ENCODE peak calls at places on chromosomes 12 and 14, in five cellular contexts. T, N, X, M and P are unnamed samples. For H3K4me1, the result is how much of the 10 kb centered on the place peaks cover.

GRCh38 chr12:102871014-102871413 is 46.0 kb downstream of the PAH start:
- DNase-seq in T (no peak), N (no peak), X (no peak), M (no peak), P (no peak)

GRCh38 chr12:3597526-3598210 is 106.7 kb downstream of the PRMT8 start:
- DNase-seq in T (no peak), N (no peak), X (peak), M (no peak), P (no peak)

GRCh38 chr14:60002819-60003492 is 83.0 kb downstream of the LRRC9 start:
- DNase-seq in T (peak), N (no peak), X (no peak), M (peak), P (peak)

GRCh38 chr12:116534341-116535121 is 24.6 kb upstream of the MAP1LC3B2 start:
- DNase-seq in T (no peak), N (no peak), X (no peak), M (no peak), P (no peak)

GRCh38 chr14:56471056-56471455 is 108.5 kb upstream of the TMEM260 start:
- DNase-seq in T (no peak), N (no peak), X (no peak), M (no peak), P (no peak)

GRCh38 chr12:94140556-94140955 is 7.8 kb upstream of the PLXNC1 start:
- DNase-seq in T (peak), N (no peak), X (no peak), M (no peak), P (no peak)

GRCh38 chr12:9762369-9762768 is 1.7 kb upstream of the CD69 start:
- DNase-seq in T (no peak), N (no peak), X (no peak), M (no peak), P (no peak)

GRCh38 chr14:85528080-85528881 is 1.7 kb upstream of the FLRT2 start:
- DNase-seq in T (no peak), N (no peak), X (peak), M (no peak), P (no peak)

GRCh38 chr12:88266851-88267360 is 124.8 kb downstream of the TMTC3 start:
- DNase-seq in T (no peak), N (no peak), X (no peak), M (no peak), P (no peak)

GRCh38 chr14:67331368-67332125 is 28.1 kb downstream of the ATP6V1D start:
- DNase-seq in T (no peak), N (no peak), X (no peak), M (no peak), P (no peak)

GRCh38 chr14:49892301-49892635 is 614 bp upstream of the ARF6 start:
- DNase-seq in T (no peak), N (peak), X (no peak), M (no peak), P (no peak)

GRCh38 chr12:119749666-119750065 is 81.7 kb downstream of the PRKAB1 start:
- DNase-seq in T (no peak), N (no peak), X (no peak), M (no peak), P (no peak)

GRCh38 chr12:122656298-122656697 is 46.9 kb downstream of the HCAR2 start:
- DNase-seq in T (no peak), N (no peak), X (no peak), M (no peak), P (no peak)

GRCh38 chr12:126617312-126617711 is 1552.1 kb downstream of the AACS start:
- DNase-seq in T (no peak), N (no peak), X (no peak), M (no peak), P (no peak)

GRCh38 chr12:104576980-104577925 is 120.5 kb downstream of the CHST11 start:
- DNase-seq in T (no peak), N (no peak), X (no peak), M (no peak), P (no peak)

GRCh38 chr14:22878271-22879246 is 4.5 kb upstream of the REM2 start:
- DNase-seq in T (no peak), N (no peak), X (no peak), M (no peak), P (no peak)

GRCh38 chr12:130783110-130783715 is 55.8 kb downstream of the STX2 start:
- DNase-seq in T (no peak), N (no peak), X (no peak), M (no peak), P (no peak)

GRCh38 chr12:388547-389137 is 478 bp downstream of the KDM5A start:
- DNase-seq in T (peak), N (no peak), X (peak), M (peak), P (peak)

GRCh38 chr14:94992046-94992445 is 165.3 kb downstream of the DICER1 start:
- DNase-seq in T (no peak), N (no peak), X (no peak), M (no peak), P (no peak)

GRCh38 chr14:20624495-20625070 is 16.9 kb downstream of the OR6S1 start:
- DNase-seq in T (peak), N (no peak), X (peak), M (peak), P (peak)

GRCh38 chr12:113955109-113955970 is 10.8 kb downstream of the RBM19 start:
- DNase-seq in T (no peak), N (no peak), X (no peak), M (no peak), P (no peak)

GRCh38 chr14:69355955-69356321 is 42.2 kb downstream of the ERH start:
- DNase-seq in T (no peak), N (peak), X (no peak), M (no peak), P (no peak)

GRCh38 chr14:74380845-74381244 is 32.6 kb downstream of the VRTN start:
- DNase-seq in T (no peak), N (no peak), X (peak), M (no peak), P (no peak)

GRCh38 chr14:57139173-57139572 is 129.5 kb downstream of the EXOC5 start:
- DNase-seq in T (no peak), N (no peak), X (no peak), M (no peak), P (no peak)

GRCh38 chr14:97408937-97409860 is 612.0 kb downstream of the VRK1 start:
- DNase-seq in T (no peak), N (no peak), X (no peak), M (no peak), P (no peak)

GRCh38 chr12:71594214-71594948 is 69.3 kb downstream of the ZFC3H1 start:
- DNase-seq in T (no peak), N (no peak), X (no peak), M (no peak), P (no peak)

GRCh38 chr12:127770123-127770522 is 496.8 kb upstream of the TMEM132C start:
- DNase-seq in T (no peak), N (no peak), X (no peak), M (no peak), P (no peak)

GRCh38 chr12:40013847-40014246 is 92.0 kb downstream of the SLC2A13 start:
- DNase-seq in T (no peak), N (no peak), X (no peak), M (no peak), P (no peak)
- TF ChIP-seq CTCF in T (no peak), N (no peak), X (no peak), M (no peak), P (no peak)

DNA sequence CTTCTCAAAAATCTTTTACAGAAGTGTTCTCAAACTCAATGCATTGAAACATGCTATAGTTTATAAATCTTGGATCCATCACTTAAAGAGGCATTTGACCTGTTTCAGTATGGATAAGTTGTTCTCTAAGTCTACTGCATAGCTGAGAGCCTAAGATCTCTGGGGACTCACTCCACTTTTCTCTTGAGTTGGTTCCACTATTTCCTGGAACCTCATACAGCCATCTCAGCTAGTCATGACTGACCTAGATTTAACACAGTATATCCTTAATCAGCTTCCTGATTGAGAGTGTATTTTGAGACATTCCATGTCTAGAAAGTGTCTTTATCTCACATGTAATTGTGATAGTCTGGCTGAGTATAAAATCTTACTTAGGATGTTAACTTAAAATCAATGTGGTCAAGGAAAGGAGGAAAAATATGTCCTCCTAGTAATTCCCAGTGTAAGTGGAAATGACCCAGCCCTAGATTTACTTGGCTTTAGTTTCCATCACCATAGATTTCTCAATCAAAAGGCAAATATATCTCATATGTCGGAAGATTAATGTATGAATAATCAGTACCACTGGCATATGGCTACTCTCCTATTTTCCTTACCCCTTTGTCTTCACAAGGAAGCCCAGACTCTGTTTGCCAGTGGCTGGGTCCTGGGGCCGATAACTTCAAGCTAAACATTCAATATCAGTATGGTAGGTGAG is 61.9 kb downstream of the KICS2 start:
- DNase-seq in T (no peak), N (no peak), X (no peak), M (no peak), P (no peak)
- H3K27ac ChIP-seq in T (no peak), N (no peak), X (no peak), M (no peak), P (no peak)

GRCh38 chr14:89309670-89310177 is 107.3 kb downstream of the FOXN3 start:
- DNase-seq in T (no peak), N (no peak), X (no peak), M (no peak), P (no peak)
- H3K4me1 ChIP-seq in T (under half), N (under half), X (under half), M (half or more), P (under half)

GRCh38 chr14:58947816-58948440 is 240.5 kb upstream of the DAAM1 start:
- DNase-seq in T (no peak), N (no peak), X (no peak), M (no peak), P (no peak)
- TF ChIP-seq CTCF in T (no peak), N (no peak), X (no peak), M (no peak), P (no peak)

GRCh38 chr12:5432011-5432400 is at the start of gene NTF3:
- DNase-seq in T (no peak), N (no peak), X (no peak), M (peak), P (peak)

GRCh38 chr12:5433081-5433839 is 1.4 kb downstream of the NTF3 start:
- DNase-seq in T (no peak), N (no peak), X (no peak), M (no peak), P (peak)

GRCh38 chr12:5430639-5431603 is 987 bp upstream of the NTF3 start:
- DNase-seq in T (no peak), N (no peak), X (no peak), M (no peak), P (no peak)

GRCh38 chr12:5428332-5429221 is 3.3 kb upstream of the NTF3 start:
- DNase-seq in T (no peak), N (no peak), X (no peak), M (no peak), P (no peak)

GRCh38 chr12:5429741-5430557 is 2.0 kb upstream of the NTF3 start:
- DNase-seq in T (no peak), N (no peak), X (no peak), M (no peak), P (no peak)
- H3K27ac ChIP-seq in T (no peak), N (peak), X (no peak), M (no peak), P (no peak)

GRCh38 chr14:32472512-32473472 is 143.7 kb downstream of the AKAP6 start:
- DNase-seq in T (no peak), N (no peak), X (no peak), M (peak), P (peak)

GRCh38 chr14:32469388-32470160 is 140.5 kb downstream of the AKAP6 start:
- DNase-seq in T (no peak), N (no peak), X (no peak), M (no peak), P (no peak)

GRCh38 chr14:32472081-32472480 is 143.0 kb downstream of the AKAP6 start:
- DNase-seq in T (no peak), N (no peak), X (no peak), M (no peak), P (no peak)

GRCh38 chr14:32470161-32470705 is 141.1 kb downstream of the AKAP6 start:
- DNase-seq in T (no peak), N (no peak), X (no peak), M (no peak), P (no peak)

GRCh38 chr14:32471183-32471582 is 142.1 kb downstream of the AKAP6 start:
- DNase-seq in T (no peak), N (no peak), X (no peak), M (no peak), P (no peak)
- H3K4me1 ChIP-seq in T (under half), N (under half), X (under half), M (half or more), P (under half)

GRCh38 chr14:100306506-100307214 is 416 bp upstream of the SLC25A29 start:
- DNase-seq in T (peak), N (peak), X (peak), M (peak), P (peak)
- TF ChIP-seq CTCF in T (no peak), N (no peak), X (no peak), M (no peak), P (no peak)